ENCODE peak calls at places on chromosome 3, in six cellular contexts. P is stomach, O is HCT116, D is HL-60, W is breast epithelium, K is suprapubic skin. F is an unnamed sample.

GRCh38 chr3:182925944-182926337 is 54.4 kb downstream of the DCUN1D1 start:
- DNase-seq in O (no peak), P (no peak), W (no peak), K (no peak), D (no peak), F (no peak)

GRCh38 chr3:195147649-195148121 is 123.3 kb downstream of the XXYLT1 start:
- DNase-seq in W (no peak), D (no peak), K (no peak), P (peak), O (no peak), F (no peak)

GRCh38 chr3:155096303-155097008 is 16.3 kb downstream of the MME start:
- DNase-seq in K (no peak), O (no peak), D (no peak), P (no peak), W (no peak), F (no peak)

GRCh38 chr3:131072099-131072559 is 45.5 kb downstream of the NEK11 start:
- DNase-seq in D (peak), K (no peak), O (no peak), P (no peak), W (no peak), F (no peak)

GRCh38 chr3:159897331-159898075 is 91.1 kb upstream of the IL12A start:
- DNase-seq in W (no peak), O (no peak), K (no peak), D (no peak), P (no peak), F (no peak)

GRCh38 chr3:185623909-185624308 is 37.8 kb downstream of the SENP2 start:
- DNase-seq in O (no peak), W (no peak), K (no peak), P (no peak), D (no peak), F (no peak)

GRCh38 chr3:177491301-177492031 is 294.2 kb upstream of the TBL1XR1 start:
- DNase-seq in P (no peak), O (no peak), K (no peak), W (no peak), D (no peak), F (peak)

GRCh38 chr3:29637093-29637492 is 356.2 kb downstream of the RBMS3 start:
- DNase-seq in D (no peak), O (no peak), W (no peak), K (no peak), P (no peak), F (no peak)

GRCh38 chr3:157335677-157336076 is 101.0 kb upstream of the PTX3 start:
- DNase-seq in W (no peak), D (no peak), P (no peak), O (no peak), K (no peak), F (no peak)

GRCh38 chr3:134039161-134039862 is 9.6 kb upstream of the SLCO2A1 start:
- DNase-seq in K (no peak), P (peak), D (no peak), O (peak), W (no peak), F (no peak)

GRCh38 chr3:36957862-36958686 is 13.2 kb upstream of the TRANK1 start:
- DNase-seq in D (no peak), K (no peak), W (no peak), P (no peak), O (no peak), F (no peak)

GRCh38 chr3:65787340-65787739 is 251.4 kb downstream of the MAGI1 start:
- DNase-seq in K (no peak), P (no peak), D (no peak), O (no peak), W (no peak), F (no peak)

GRCh38 chr3:59559721-59560514 is 510.1 kb upstream of the CFAP20DC start:
- DNase-seq in P (no peak), K (no peak), D (no peak), W (no peak), O (peak), F (no peak)

GRCh38 chr3:116048991-116049390 is 396.3 kb downstream of the LSAMP start:
- DNase-seq in P (no peak), W (no peak), D (no peak), O (no peak), K (no peak), F (no peak)

GRCh38 chr3:147816770-147817169 is 407.6 kb downstream of the ZIC1 start:
- DNase-seq in D (no peak), O (no peak), W (peak), K (no peak), P (no peak), F (peak)

GRCh38 chr3:28575100-28575747 is 226.6 kb upstream of the AZI2 start:
- DNase-seq in W (no peak), P (peak), K (no peak), D (no peak), O (no peak), F (no peak)

DNA sequence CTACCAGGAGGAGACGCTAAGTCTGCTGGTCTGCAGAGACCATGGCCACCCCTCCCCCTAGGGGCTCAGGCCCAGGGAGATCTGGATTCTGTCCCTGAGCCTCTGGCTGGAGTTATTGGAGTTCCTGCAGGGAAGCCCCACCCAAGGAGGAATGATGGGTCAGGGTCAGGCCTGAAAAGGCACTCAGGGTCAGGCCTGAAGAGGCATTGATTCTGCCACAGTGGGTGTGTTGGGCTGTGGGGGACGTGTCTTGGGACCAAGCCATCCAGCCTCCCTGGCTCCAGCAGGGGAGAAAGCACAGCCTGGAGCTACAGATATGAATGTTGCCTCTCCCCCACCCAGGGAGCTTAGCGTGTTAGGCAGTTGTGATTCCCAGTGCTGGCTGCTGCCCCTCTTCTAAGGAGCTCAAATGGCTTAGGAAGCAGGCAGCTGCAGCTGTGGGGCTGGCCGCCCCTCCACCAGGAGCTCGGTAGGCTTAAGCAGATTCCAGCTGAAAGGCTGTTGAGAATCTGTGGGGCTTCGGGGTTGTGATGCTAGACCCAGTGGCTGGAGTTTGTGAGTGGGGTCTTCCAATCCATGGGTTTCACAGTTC is 176.7 kb downstream of the CHL1 start:
- DNase-seq in P (no peak), W (no peak), K (no peak), O (no peak), D (no peak), F (no peak)
- H3K27ac ChIP-seq in P (no peak), W (no peak), K (no peak), O (no peak), D (no peak), F (no peak)

GRCh38 chr3:165803471-165803870 is 33.8 kb downstream of the BCHE start:
- DNase-seq in D (no peak), K (no peak), P (no peak), O (no peak), W (no peak), F (no peak)

GRCh38 chr3:165805834-165806561 is 31.2 kb downstream of the BCHE start:
- DNase-seq in W (no peak), D (no peak), O (no peak), K (no peak), P (no peak), F (no peak)

GRCh38 chr3:165796701-165797100 is 40.5 kb downstream of the BCHE start:
- DNase-seq in K (no peak), O (no peak), D (no peak), W (no peak), P (no peak), F (no peak)

GRCh38 chr3:165797551-165797950 is 39.7 kb downstream of the BCHE start:
- DNase-seq in P (no peak), K (no peak), O (no peak), W (no peak), D (no peak), F (no peak)

DNA sequence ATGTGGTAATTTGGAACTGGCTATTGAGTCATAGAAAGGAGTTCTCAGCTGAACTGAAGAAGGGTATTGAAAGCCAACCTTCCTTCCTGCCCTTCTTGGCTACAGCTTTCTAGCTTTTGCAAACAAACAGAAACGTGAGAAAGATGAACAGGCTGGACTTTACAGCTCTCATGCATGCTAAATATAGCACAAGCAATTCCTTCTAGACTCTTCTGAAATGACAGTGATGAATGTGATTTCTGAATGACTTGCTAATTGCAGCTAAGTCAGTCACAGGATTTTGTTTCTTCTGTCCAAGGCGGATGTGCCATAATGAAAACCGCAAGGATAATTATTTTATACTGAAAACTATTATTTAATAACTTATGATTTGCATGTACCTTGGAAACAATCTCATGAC is 36.3 kb downstream of the BCHE start:
- DNase-seq in P (no peak), K (no peak), O (no peak), D (no peak), W (no peak), F (no peak)
- TF ChIP-seq POLR2AphosphoS5 in P (no peak), K (no peak), O (no peak), D (no peak), W (no peak), F (no peak)

GRCh38 chr3:56443372-56443771 is 24.9 kb downstream of the ERC2 start:
- DNase-seq in W (no peak), O (no peak), P (no peak), K (no peak), D (no peak), F (no peak)
- H3K27ac ChIP-seq in W (no peak), O (no peak), P (no peak), K (no peak), D (no peak), F (no peak)

DNA sequence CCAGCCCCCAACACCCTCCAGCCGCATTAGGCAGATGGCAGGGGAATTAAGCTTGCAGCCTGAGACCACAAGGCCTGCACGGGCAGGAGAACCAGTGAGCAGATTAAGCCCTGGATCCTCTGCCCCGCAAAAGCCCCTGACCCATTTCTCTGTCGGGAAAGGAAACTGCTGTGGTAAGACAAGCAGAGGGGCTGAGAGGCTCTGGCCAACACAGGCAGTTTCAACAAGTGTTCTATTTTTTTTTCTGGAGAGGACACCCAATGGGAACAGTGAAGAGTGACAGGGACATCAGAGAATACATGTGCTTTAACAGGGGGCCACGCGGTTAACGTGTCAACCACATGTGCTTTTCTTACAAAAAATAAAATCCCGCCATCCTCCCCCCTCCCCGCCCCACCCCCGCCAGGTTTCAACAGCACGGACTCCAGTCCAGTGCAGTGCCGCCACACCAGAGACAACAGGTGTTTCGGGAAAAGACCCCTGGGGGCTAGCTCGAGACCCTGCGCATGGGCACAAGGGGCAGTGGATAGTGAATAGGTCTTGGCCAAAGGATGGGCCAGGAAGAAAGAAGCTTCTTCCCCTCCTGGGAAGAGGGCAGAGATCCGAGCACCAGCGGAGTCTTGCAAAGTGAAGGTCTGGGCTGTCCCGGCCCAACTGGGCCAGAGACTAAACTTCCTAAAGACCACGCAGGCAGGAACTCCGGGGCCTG is 809 bp downstream of the FYCO1 start:
- DNase-seq in W (no peak), D (peak), K (no peak), O (no peak), P (no peak), F (no peak)
- TF ChIP-seq POLR2AphosphoS5 in W (no peak), D (no peak), K (no peak), O (no peak), P (no peak), F (no peak)

DNA sequence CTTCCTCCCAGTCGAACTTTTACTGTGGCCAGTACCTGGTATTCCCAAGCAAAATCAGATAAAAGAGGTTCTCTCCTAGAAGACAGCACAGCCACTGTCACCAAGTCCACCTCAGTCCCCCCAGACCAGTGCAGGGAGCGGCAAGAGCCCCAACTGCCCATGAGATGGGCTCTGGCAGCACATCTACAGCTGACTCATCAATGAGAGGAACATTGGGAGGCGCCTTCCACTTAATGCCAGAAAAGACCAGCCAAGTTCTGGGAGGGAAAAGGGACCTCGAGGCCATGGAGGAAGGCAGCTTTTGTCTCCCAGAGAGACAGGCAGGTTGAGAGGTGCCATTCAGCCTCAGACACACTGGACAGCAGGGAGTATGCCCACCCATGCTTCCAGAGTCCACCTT is 28.2 kb downstream of the POC1A start:
- DNase-seq in K (no peak), P (no peak), W (no peak), O (no peak), D (no peak), F (no peak)
- H3K27ac ChIP-seq in K (no peak), P (no peak), W (no peak), O (no peak), D (no peak), F (no peak)

GRCh38 chr3:107429330-107430181 is 52.3 kb downstream of the CCDC54 start:
- DNase-seq in O (peak), W (peak), P (peak), K (peak), D (peak), F (peak)
- TF ChIP-seq POLR2AphosphoS5 in O (no peak), W (no peak), P (no peak), K (no peak), D (no peak), F (no peak)

GRCh38 chr3:107933450-107933849 is 157.4 kb downstream of the CD47 start:
- DNase-seq in D (no peak), K (no peak), P (no peak), W (no peak), O (no peak), F (no peak)

GRCh38 chr3:107928084-107928445 is 162.8 kb downstream of the CD47 start:
- DNase-seq in K (no peak), P (no peak), W (no peak), O (no peak), D (peak), F (no peak)

DNA sequence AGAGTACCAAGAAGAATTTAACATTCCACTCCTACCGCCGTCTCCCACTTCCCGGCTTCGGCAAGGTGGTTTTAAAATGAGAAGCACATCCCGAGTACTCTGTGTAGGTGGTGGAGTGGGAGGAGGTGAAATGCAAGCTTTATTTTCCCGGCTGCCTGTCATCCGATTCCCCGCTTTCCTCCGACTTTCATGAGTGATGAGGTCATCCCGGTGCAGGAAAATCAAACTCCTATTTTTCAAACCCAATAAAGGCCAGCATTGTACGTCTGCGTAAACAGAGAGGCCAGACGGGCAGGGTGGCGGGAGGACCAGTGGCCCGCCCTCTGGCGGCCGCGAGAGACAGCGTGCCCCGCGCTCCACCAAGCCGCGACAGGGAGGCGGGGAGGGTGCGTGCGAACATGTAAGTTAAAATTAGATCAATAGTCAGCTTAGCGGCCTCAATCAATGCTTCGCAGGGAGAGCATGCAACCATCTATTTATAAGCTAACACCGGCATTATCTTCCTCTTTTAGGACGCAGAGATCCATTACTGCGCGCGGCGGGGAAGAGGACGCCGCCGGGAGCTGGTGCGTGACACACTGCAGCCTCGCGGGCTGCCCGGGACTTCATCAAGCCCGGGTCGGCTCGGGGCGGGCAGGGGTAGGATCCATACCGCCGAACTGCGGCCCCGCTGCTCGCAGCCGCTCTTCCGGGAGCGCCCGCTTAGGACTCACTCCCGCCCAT is 163.3 kb downstream of the CD47 start:
- DNase-seq in K (peak), P (peak), D (peak), O (peak), W (peak), F (no peak)
- H3K27ac ChIP-seq in K (no peak), P (no peak), D (no peak), O (no peak), W (no peak), F (no peak)

F was measured in SK-N-MC.